ENCODE peak calls at places on chromosomes 3 and 15, in seven cellular contexts. One of them, this sample, is unnamed.

GRCh38 chr3:177795866-177796265 is 598.6 kb upstream of the TBL1XR1 start:
- DNase-seq in astrocyte: no peak
- DNase-seq in psoas muscle: no peak
- DNase-seq in AG09309: no peak
- DNase-seq in PC-9: no peak
- DNase-seq in RWPE1: no peak
- DNase-seq in PC-3: no peak
- DNase-seq in this sample: no peak

GRCh38 chr3:181755959-181756358 is 44.2 kb downstream of the SOX2 start:
- DNase-seq in astrocyte: no peak
- DNase-seq in PC-9: no peak
- DNase-seq in psoas muscle: no peak
- DNase-seq in RWPE1: no peak
- DNase-seq in AG09309: no peak
- DNase-seq in PC-3: no peak
- DNase-seq in this sample: no peak

GRCh38 chr3:39291903-39292329 is 12.1 kb upstream of the CX3CR1 start:
- DNase-seq in AG09309: no peak
- DNase-seq in astrocyte: no peak
- DNase-seq in psoas muscle: peak; percentile 76
- DNase-seq in PC-9: peak; percentile 71
- DNase-seq in PC-3: peak; percentile 81
- DNase-seq in RWPE1: peak; percentile 50
- DNase-seq in this sample: no peak

GRCh38 chr3:113051222-113051804 is 60.5 kb downstream of the GTPBP8 start:
- DNase-seq in PC-3: peak; percentile 97
- DNase-seq in PC-9: peak; percentile 82
- DNase-seq in psoas muscle: peak; percentile 84
- DNase-seq in RWPE1: peak; percentile 74
- DNase-seq in astrocyte: peak; percentile 81
- DNase-seq in AG09309: peak; percentile 52
- DNase-seq in this sample: no peak

GRCh38 chr3:46098319-46098761 is 71.1 kb upstream of the XCR1 start:
- DNase-seq in AG09309: peak; percentile 54
- DNase-seq in PC-3: peak; percentile 33
- DNase-seq in psoas muscle: peak; percentile 59
- DNase-seq in PC-9: no peak
- DNase-seq in astrocyte: peak; percentile 26
- DNase-seq in RWPE1: no peak
- DNase-seq in this sample: no peak

GRCh38 chr3:165874663-165875489 is 37.7 kb upstream of the BCHE start:
- DNase-seq in astrocyte: no peak
- DNase-seq in psoas muscle: no peak
- DNase-seq in AG09309: no peak
- DNase-seq in PC-9: peak; percentile 79
- DNase-seq in PC-3: peak; percentile 38
- DNase-seq in RWPE1: no peak
- DNase-seq in this sample: peak; percentile 49

GRCh38 chr3:98070840-98071239 is 16.1 kb upstream of the OR5AC2 start:
- DNase-seq in psoas muscle: no peak
- DNase-seq in PC-3: no peak
- DNase-seq in AG09309: no peak
- DNase-seq in RWPE1: no peak
- DNase-seq in astrocyte: no peak
- DNase-seq in PC-9: no peak
- DNase-seq in this sample: no peak

GRCh38 chr3:10283638-10284037 is 9.1 kb downstream of the GHRL start:
- DNase-seq in psoas muscle: no peak
- DNase-seq in PC-9: no peak
- DNase-seq in AG09309: no peak
- DNase-seq in RWPE1: no peak
- DNase-seq in PC-3: no peak
- DNase-seq in astrocyte: no peak
- DNase-seq in this sample: no peak

GRCh38 chr3:14415501-14415900 is 13.1 kb downstream of the SLC6A6 start:
- DNase-seq in PC-3: peak; percentile 72
- DNase-seq in AG09309: peak; percentile 57
- DNase-seq in astrocyte: no peak
- DNase-seq in PC-9: no peak
- DNase-seq in RWPE1: peak; percentile 41
- DNase-seq in psoas muscle: no peak
- DNase-seq in this sample: no peak

DNA sequence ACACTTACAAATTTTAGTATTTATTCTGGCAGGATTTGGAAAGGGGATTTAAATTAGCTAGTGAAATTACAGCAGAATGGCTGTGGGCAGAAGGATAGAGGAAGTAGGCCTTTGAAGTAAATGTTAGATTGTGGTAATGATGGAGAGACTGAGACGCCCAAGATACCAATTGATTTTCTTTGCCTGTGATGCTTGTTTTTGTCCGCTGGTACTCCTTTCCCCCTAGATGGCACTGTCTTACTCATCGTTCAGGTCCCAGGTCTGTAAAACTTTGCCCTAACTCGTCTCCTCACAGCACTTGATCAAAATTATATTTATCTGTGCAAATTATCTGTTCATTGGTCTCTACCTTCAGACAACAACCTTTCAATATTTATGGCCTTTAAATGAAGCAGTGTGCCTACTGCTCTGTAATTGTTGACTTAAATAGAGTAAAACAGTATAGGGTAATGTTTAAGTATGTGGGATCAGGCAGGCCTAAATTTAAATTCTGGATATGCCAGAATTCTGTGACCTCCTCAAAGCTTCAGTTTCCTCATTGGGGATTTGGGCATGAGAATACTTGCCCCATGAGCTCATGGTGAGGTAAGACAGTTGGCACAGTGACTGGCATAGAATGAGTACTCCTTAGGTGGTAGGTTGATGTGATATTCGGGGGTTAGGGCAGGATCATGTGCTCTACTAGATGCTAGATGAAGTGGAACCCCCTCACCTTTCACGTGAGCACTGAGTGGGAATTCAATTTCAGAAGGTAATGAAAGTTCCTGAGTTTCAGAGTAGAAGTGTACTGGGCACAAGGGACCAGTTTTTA is 14.7 kb downstream of the ARL8B start:
- DNase-seq in RWPE1: peak; percentile 38
- DNase-seq in PC-9: no peak
- DNase-seq in astrocyte: peak; percentile 35
- DNase-seq in PC-3: peak; percentile 35
- DNase-seq in psoas muscle: no peak
- DNase-seq in AG09309: no peak
- DNase-seq in this sample: no peak
- TF ChIP-seq CTCF in RWPE1: peak; percentile 62
- TF ChIP-seq CTCF in PC-9: no peak
- TF ChIP-seq CTCF in astrocyte: peak; percentile 46
- TF ChIP-seq CTCF in PC-3: peak; percentile 66
- TF ChIP-seq CTCF in psoas muscle: peak; percentile 33
- TF ChIP-seq CTCF in AG09309: peak; percentile 35
- TF ChIP-seq CTCF in this sample: peak; percentile 74

GRCh38 chr3:122415104-122415744 is 638 bp downstream of the WDR5B start:
- DNase-seq in PC-9: peak; percentile 64
- DNase-seq in astrocyte: peak; percentile 41
- DNase-seq in AG09309: no peak
- DNase-seq in RWPE1: peak; percentile 64
- DNase-seq in PC-3: peak; percentile 64
- DNase-seq in psoas muscle: peak; percentile 62
- DNase-seq in this sample: no peak

GRCh38 chr3:122421101-122421500 is 5.2 kb upstream of the WDR5B start:
- DNase-seq in AG09309: no peak
- DNase-seq in astrocyte: no peak
- DNase-seq in RWPE1: no peak
- DNase-seq in PC-9: no peak
- DNase-seq in psoas muscle: no peak
- DNase-seq in PC-3: no peak
- DNase-seq in this sample: no peak

GRCh38 chr3:122416966-122417365 is 1.1 kb upstream of the WDR5B start:
- DNase-seq in AG09309: no peak
- DNase-seq in psoas muscle: peak; percentile 60
- DNase-seq in astrocyte: no peak
- DNase-seq in PC-3: no peak
- DNase-seq in RWPE1: no peak
- DNase-seq in PC-9: peak; percentile 16
- DNase-seq in this sample: no peak

GRCh38 chr3:122414391-122414790 is 1.5 kb downstream of the WDR5B start:
- DNase-seq in AG09309: no peak
- DNase-seq in PC-3: no peak
- DNase-seq in astrocyte: no peak
- DNase-seq in psoas muscle: no peak
- DNase-seq in PC-9: no peak
- DNase-seq in RWPE1: no peak
- DNase-seq in this sample: no peak

GRCh38 chr3:122415762-122416654 is at the start of gene WDR5B:
- DNase-seq in RWPE1: peak; percentile 100
- DNase-seq in psoas muscle: peak; percentile 99
- DNase-seq in PC-3: peak; percentile 99
- DNase-seq in AG09309: peak; percentile 93
- DNase-seq in PC-9: peak; percentile 99
- DNase-seq in astrocyte: peak; percentile 91
- DNase-seq in this sample: peak; percentile 98
- TF ChIP-seq CTCF in RWPE1: no peak
- TF ChIP-seq CTCF in psoas muscle: peak; percentile 12
- TF ChIP-seq CTCF in PC-3: no peak
- TF ChIP-seq CTCF in AG09309: no peak
- TF ChIP-seq CTCF in PC-9: peak; percentile 23
- TF ChIP-seq CTCF in astrocyte: no peak
- TF ChIP-seq CTCF in this sample: peak; percentile 28

DNA sequence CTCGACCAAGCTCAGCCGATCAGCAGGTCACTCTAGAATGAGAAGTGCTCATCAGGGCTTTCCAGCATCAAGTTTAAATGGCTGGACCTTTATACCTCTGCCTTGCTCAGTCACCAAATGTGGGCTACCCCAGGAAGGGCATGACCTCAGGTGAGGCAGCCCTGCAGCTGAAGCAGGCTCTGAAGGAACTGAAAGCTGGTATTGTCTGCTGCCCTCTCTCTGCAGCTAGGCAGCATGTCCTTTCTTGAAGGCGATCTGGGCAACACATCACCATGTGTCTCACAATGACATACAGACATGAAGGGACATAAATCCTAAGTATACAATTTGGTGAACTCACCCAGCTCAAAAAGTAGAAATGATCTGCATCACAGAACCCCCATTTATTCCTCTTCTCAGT is 38.7 kb upstream of the ARID3B start:
- DNase-seq in PC-3: no peak
- DNase-seq in PC-9: no peak
- DNase-seq in astrocyte: no peak
- DNase-seq in AG09309: no peak
- DNase-seq in RWPE1: no peak
- DNase-seq in psoas muscle: no peak
- DNase-seq in this sample: no peak
- TF ChIP-seq CTCF in PC-3: no peak
- TF ChIP-seq CTCF in PC-9: no peak
- TF ChIP-seq CTCF in astrocyte: no peak
- TF ChIP-seq CTCF in AG09309: no peak
- TF ChIP-seq CTCF in RWPE1: no peak
- TF ChIP-seq CTCF in psoas muscle: no peak
- TF ChIP-seq CTCF in this sample: no peak

GRCh38 chr3:159806412-159806811 is 182.2 kb upstream of the IL12A start:
- DNase-seq in astrocyte: no peak
- DNase-seq in PC-9: no peak
- DNase-seq in PC-3: no peak
- DNase-seq in AG09309: no peak
- DNase-seq in psoas muscle: peak; percentile 77
- DNase-seq in RWPE1: no peak
- DNase-seq in this sample: no peak

GRCh38 chr3:159807137-159808028 is 181.3 kb upstream of the IL12A start:
- DNase-seq in RWPE1: no peak
- DNase-seq in AG09309: no peak
- DNase-seq in PC-3: peak; percentile 41
- DNase-seq in astrocyte: no peak
- DNase-seq in psoas muscle: no peak
- DNase-seq in PC-9: no peak
- DNase-seq in this sample: no peak

GRCh38 chr3:159804726-159805410 is 183.8 kb upstream of the IL12A start:
- DNase-seq in PC-3: peak; percentile 93
- DNase-seq in PC-9: peak; percentile 73
- DNase-seq in astrocyte: peak; percentile 81
- DNase-seq in RWPE1: peak; percentile 79
- DNase-seq in psoas muscle: peak; percentile 52
- DNase-seq in AG09309: no peak
- DNase-seq in this sample: no peak

GRCh38 chr3:159803444-159803843 is 185.2 kb upstream of the IL12A start:
- DNase-seq in PC-9: no peak
- DNase-seq in AG09309: no peak
- DNase-seq in PC-3: no peak
- DNase-seq in psoas muscle: no peak
- DNase-seq in RWPE1: no peak
- DNase-seq in astrocyte: peak; percentile 42
- DNase-seq in this sample: no peak

GRCh38 chr3:159805411-159805772 is 183.2 kb upstream of the IL12A start:
- DNase-seq in RWPE1: no peak
- DNase-seq in PC-9: no peak
- DNase-seq in psoas muscle: no peak
- DNase-seq in astrocyte: no peak
- DNase-seq in PC-3: no peak
- DNase-seq in AG09309: no peak
- DNase-seq in this sample: no peak
- TF ChIP-seq CTCF in RWPE1: peak; percentile 44
- TF ChIP-seq CTCF in PC-9: no peak
- TF ChIP-seq CTCF in psoas muscle: no peak
- TF ChIP-seq CTCF in astrocyte: no peak
- TF ChIP-seq CTCF in PC-3: no peak
- TF ChIP-seq CTCF in AG09309: no peak
- TF ChIP-seq CTCF in this sample: peak; percentile 31

GRCh38 chr3:20035019-20035418 is 5.2 kb upstream of the KAT2B start:
- DNase-seq in psoas muscle: no peak
- DNase-seq in astrocyte: no peak
- DNase-seq in RWPE1: no peak
- DNase-seq in PC-3: no peak
- DNase-seq in AG09309: no peak
- DNase-seq in PC-9: no peak
- DNase-seq in this sample: no peak

GRCh38 chr3:20039765-20040475 is at the start of gene KAT2B:
- DNase-seq in psoas muscle: peak; percentile 88
- DNase-seq in PC-3: peak; percentile 74
- DNase-seq in AG09309: no peak
- DNase-seq in astrocyte: peak; percentile 35
- DNase-seq in RWPE1: peak; percentile 69
- DNase-seq in PC-9: peak; percentile 67
- DNase-seq in this sample: no peak

GRCh38 chr3:20039082-20039764 is 1.0 kb upstream of the KAT2B start:
- DNase-seq in PC-9: no peak
- DNase-seq in PC-3: peak; percentile 20
- DNase-seq in astrocyte: no peak
- DNase-seq in AG09309: no peak
- DNase-seq in psoas muscle: no peak
- DNase-seq in RWPE1: no peak
- DNase-seq in this sample: no peak

GRCh38 chr3:20038679-20039078 is 1.6 kb upstream of the KAT2B start:
- DNase-seq in psoas muscle: no peak
- DNase-seq in astrocyte: no peak
- DNase-seq in RWPE1: no peak
- DNase-seq in PC-9: no peak
- DNase-seq in PC-3: no peak
- DNase-seq in AG09309: no peak
- DNase-seq in this sample: no peak

GRCh38 chr3:20037255-20037996 is 2.8 kb upstream of the KAT2B start:
- DNase-seq in PC-3: peak; percentile 25
- DNase-seq in RWPE1: no peak
- DNase-seq in PC-9: no peak
- DNase-seq in AG09309: no peak
- DNase-seq in astrocyte: no peak
- DNase-seq in psoas muscle: no peak
- DNase-seq in this sample: no peak
- TF ChIP-seq CTCF in PC-3: peak; percentile 51
- TF ChIP-seq CTCF in RWPE1: peak; percentile 31
- TF ChIP-seq CTCF in PC-9: peak; percentile 17
- TF ChIP-seq CTCF in AG09309: no peak
- TF ChIP-seq CTCF in astrocyte: no peak
- TF ChIP-seq CTCF in psoas muscle: peak; percentile 21
- TF ChIP-seq CTCF in this sample: peak; percentile 31

GRCh38 chr3:119388577-119388976 is 74.8 kb downstream of the TMEM39A start:
- DNase-seq in RWPE1: peak; percentile 10
- DNase-seq in PC-3: no peak
- DNase-seq in AG09309: no peak
- DNase-seq in astrocyte: no peak
- DNase-seq in PC-9: peak; percentile 59
- DNase-seq in psoas muscle: no peak
- DNase-seq in this sample: no peak
- TF ChIP-seq CTCF in RWPE1: no peak
- TF ChIP-seq CTCF in PC-3: peak; percentile 26
- TF ChIP-seq CTCF in AG09309: peak; percentile 18
- TF ChIP-seq CTCF in astrocyte: no peak
- TF ChIP-seq CTCF in PC-9: peak; percentile 69
- TF ChIP-seq CTCF in psoas muscle: no peak
- TF ChIP-seq CTCF in this sample: peak; percentile 59

This sample was measured in chondrocyte.